ENCODE peak calls at places on chromosomes 2 and 18, in ten cellular contexts. V, E, O, P, N, Z, Y, K, R and M are unnamed samples.
A peak's percentile ranks its signal among the peaks of the same experiment; 100 is the strongest.

GRCh38 chr2:133475610-133476009 is 92.7 kb downstream of the NCKAP5 start:
- DNase-seq in O (no peak), P (no peak), Z (no peak), R (no peak), V (no peak), Y (no peak), E (no peak), K (no peak), N (no peak), M (no peak)

GRCh38 chr18:48763714-48764100 is 187.1 kb downstream of the SMAD7 start:
- DNase-seq in Z (no peak), E (no peak), V (no peak), O (no peak), Y (no peak), K (no peak), R (no peak), P (no peak), N (no peak), M (no peak)

GRCh38 chr2:105888625-105889024 is 143.9 kb downstream of the NCK2 start:
- DNase-seq in Y (no peak), K (peak; percentile 7), R (no peak), O (peak; percentile 24), P (no peak), V (no peak), N (peak; percentile 58), E (no peak), Z (no peak), M (no peak)

GRCh38 chr2:187640926-187641510 is 86.8 kb upstream of the TFPI start:
- DNase-seq in O (no peak), N (no peak), E (no peak), Z (no peak), V (no peak), Y (no peak), R (no peak), P (no peak), K (no peak), M (no peak)

GRCh38 chr2:72112421-72112820 is 35.2 kb downstream of the CYP26B1 start:
- DNase-seq in K (no peak), E (no peak), P (no peak), Y (peak; percentile 24), O (no peak), N (no peak), V (no peak), R (no peak), Z (no peak), M (no peak)

GRCh38 chr2:216149741-216150140 is 40.6 kb downstream of the XRCC5 start:
- DNase-seq in K (no peak), Y (no peak), P (no peak), E (no peak), Z (no peak), V (no peak), N (no peak), R (no peak), O (no peak), M (no peak)

GRCh38 chr2:204654679-204655078 is 109.4 kb downstream of the PARD3B start:
- DNase-seq in O (no peak), N (no peak), R (no peak), Y (no peak), K (no peak), P (no peak), Z (no peak), E (no peak), V (no peak), M (no peak)

GRCh38 chr2:40741532-40741931 is 289.6 kb upstream of the SLC8A1 start:
- DNase-seq in R (no peak), Z (no peak), Y (no peak), E (no peak), P (no peak), O (no peak), K (no peak), N (no peak), V (no peak), M (no peak)

GRCh38 chr2:61016392-61017002 is 1.0 kb upstream of the PEX13 start:
- DNase-seq in P (no peak), E (no peak), Y (no peak), V (no peak), K (no peak), Z (no peak), N (peak; percentile 32), R (no peak), O (no peak), M (no peak)

GRCh38 chr2:175627405-175627804 is 374.7 kb downstream of the LNPK start:
- DNase-seq in K (no peak), N (no peak), R (no peak), V (no peak), P (no peak), Y (no peak), E (no peak), Z (no peak), O (no peak), M (no peak)

GRCh38 chr2:173062806-173063205 is 12.8 kb upstream of the MAP3K20 start:
- DNase-seq in V (no peak), K (no peak), Z (no peak), P (no peak), R (no peak), E (no peak), N (no peak), Y (no peak), O (no peak), M (no peak)

GRCh38 chr2:117774716-117775115 is 39.8 kb upstream of the DDX18 start:
- DNase-seq in N (no peak), Y (no peak), O (no peak), E (no peak), K (no peak), V (no peak), R (no peak), P (no peak), Z (no peak), M (no peak)

DNA sequence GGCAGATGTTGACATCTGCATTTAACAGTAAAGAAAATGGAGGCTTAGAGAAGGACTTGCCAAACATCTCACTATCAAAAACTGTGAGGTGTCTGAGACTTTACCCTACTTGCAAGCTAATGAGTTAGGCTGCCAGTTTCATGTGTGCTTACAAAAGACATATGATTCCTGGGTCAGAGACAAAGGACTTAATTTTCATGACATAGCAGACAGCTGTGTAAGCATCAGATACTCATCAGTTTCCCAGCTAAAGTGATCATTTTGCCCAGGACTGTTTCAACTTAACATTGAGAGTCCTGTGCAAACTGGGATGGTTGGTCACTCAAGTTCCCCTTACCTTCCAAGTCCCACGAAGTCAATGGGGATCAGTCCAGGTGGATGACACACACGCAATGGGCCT is 18.9 kb upstream of the DAPL1 start:
- DNase-seq in E (no peak), R (no peak), Z (no peak), P (no peak), N (no peak), V (no peak), K (no peak), Y (no peak), O (no peak), M (no peak)
- H3K27ac ChIP-seq in E (no peak overlapping the region), R (no peak overlapping the region), Z (no peak overlapping the region), P (no peak overlapping the region), N (no peak overlapping the region), V (no peak overlapping the region), K (no peak overlapping the region), Y (no peak overlapping the region), O (no peak overlapping the region), M (no peak overlapping the region)

DNA sequence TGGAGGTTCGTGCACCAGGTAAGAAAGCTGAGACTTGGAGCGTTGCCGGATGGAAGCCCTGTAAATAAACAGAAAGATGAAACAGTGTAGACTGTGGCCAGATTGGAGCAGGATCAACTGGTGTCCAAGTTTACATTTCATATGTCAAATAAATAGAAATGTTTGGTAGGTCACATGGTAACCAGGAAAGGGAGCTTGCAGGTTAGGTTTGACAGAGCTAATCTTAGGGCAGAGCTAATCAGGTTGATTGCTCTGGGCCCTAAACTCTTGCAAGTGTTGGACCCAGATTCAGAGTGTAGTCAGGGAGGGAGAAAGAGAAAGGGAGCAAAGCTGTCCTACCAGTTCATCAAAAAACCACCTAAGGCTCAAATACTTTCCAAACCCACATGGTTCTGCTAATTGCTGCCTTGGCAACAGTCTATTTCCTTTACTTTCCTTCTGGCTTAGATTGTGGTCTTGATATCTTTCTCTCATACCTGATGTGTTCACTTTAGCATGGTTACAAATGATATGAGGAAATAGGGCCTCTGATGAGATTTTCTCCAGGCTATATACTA is 63.2 kb downstream of the G6PC2 start:
- DNase-seq in Z (peak; percentile 70), V (no peak), K (no peak), Y (no peak), E (no peak), R (peak; percentile 57), N (no peak), P (no peak), O (no peak), M (no peak)
- TF ChIP-seq POLR2AphosphoS5 in Z (no peak), V (no peak), K (no peak), Y (no peak), E (no peak), R (peak; percentile 23), N (no peak), P (no peak), O (no peak), M (no peak)

GRCh38 chr2:98122524-98122923 is 35.6 kb downstream of the VWA3B start:
- DNase-seq in R (no peak), K (no peak), N (no peak), O (no peak), E (no peak), V (no peak), Z (no peak), Y (no peak), P (no peak), M (no peak)

GRCh38 chr2:98118161-98118560 is 31.2 kb downstream of the VWA3B start:
- DNase-seq in R (no peak), E (no peak), Z (no peak), K (no peak), N (no peak), Y (no peak), V (no peak), O (no peak), P (no peak), M (no peak)

GRCh38 chr2:98121149-98121548 is 34.2 kb downstream of the VWA3B start:
- DNase-seq in K (no peak), N (no peak), Y (no peak), V (no peak), P (no peak), E (no peak), O (no peak), R (no peak), Z (no peak), M (no peak)

GRCh38 chr2:98114643-98115355 is 27.8 kb downstream of the VWA3B start:
- DNase-seq in R (no peak), O (no peak), N (no peak), Z (no peak), P (peak; percentile 22), V (no peak), Y (no peak), E (no peak), K (no peak), M (no peak)

DNA sequence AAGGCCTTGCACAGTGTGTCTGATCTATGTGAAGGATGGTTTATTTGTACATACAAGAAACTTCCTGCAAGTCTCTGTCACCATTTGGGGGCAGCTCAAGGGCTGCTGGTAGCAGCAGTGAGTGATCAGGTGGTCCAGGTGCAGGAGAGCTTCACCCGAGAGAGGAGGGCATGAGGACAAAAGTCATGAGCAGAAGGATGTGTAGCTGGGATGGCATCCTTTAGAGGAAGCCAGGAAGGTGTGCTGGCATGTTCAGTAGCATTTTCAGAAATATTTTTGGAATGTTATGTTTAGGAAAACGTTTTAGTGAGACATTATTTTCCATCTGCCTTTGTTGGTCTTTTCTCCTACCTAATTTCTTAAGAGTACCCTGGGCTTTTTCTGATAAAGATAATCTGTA is 31.9 kb downstream of the VWA3B start:
- DNase-seq in K (no peak), R (no peak), Y (no peak), E (no peak), Z (no peak), P (no peak), N (no peak), O (no peak), V (no peak), M (no peak)
- H3K27ac ChIP-seq in K (no peak overlapping the region), R (no peak overlapping the region), Y (no peak overlapping the region), E (no peak overlapping the region), Z (no peak overlapping the region), P (no peak overlapping the region), N (no peak overlapping the region), O (no peak overlapping the region), V (no peak overlapping the region), M (no peak overlapping the region)

GRCh38 chr18:32383040-32383819 is 87.5 kb downstream of the GAREM1 start:
- DNase-seq in N (no peak), R (no peak), P (no peak), E (no peak), O (no peak), V (no peak), Y (no peak), Z (no peak), K (peak; percentile 69), M (peak; percentile 91)
- TF ChIP-seq POLR2AphosphoS5 in N (no peak), R (peak; percentile 93), P (no peak), E (no peak), O (no peak), V (no peak), Y (no peak), Z (no peak), K (peak; percentile 42), M (no peak)